ENCODE peak calls at places on chromosomes 7 and 10, in nine cellular contexts. H is suprapubic skin, W is mesendoderm, A is esophagus muscularis mucosa, I is aorta, E is cardiac muscle cell, P is dorsolateral prefrontal cortex, Y is lower lobe of right lung, R is brain microvascular endothelial cell. G is an unnamed sample.

GRCh38 chr7:3259711-3260424 is 41.2 kb upstream of the SDK1 start:
- DNase-seq in H (no peak), W (no peak), A (no peak), I (no peak), E (no peak), P (no peak), Y (no peak), R (peak), G (no peak)

GRCh38 chr7:41010418-41010817 is 692.5 kb downstream of the INHBA start:
- DNase-seq in H (peak), W (no peak), A (no peak), I (no peak), E (no peak), P (no peak), Y (no peak), R (no peak), G (no peak)

GRCh38 chr10:92552310-92552709 is 21.6 kb downstream of the IDE start:
- DNase-seq in H (no peak), W (no peak), A (no peak), I (no peak), E (no peak), P (no peak), Y (no peak), R (no peak), G (no peak)

GRCh38 chr10:27558612-27559020 is 54.5 kb downstream of the RAB18 start:
- DNase-seq in H (no peak), W (peak), A (no peak), I (peak), E (peak), P (peak), Y (no peak), R (peak), G (no peak)

GRCh38 chr7:71780282-71780681 is 631.9 kb downstream of the CALN1 start:
- DNase-seq in H (no peak), W (no peak), A (peak), I (no peak), E (no peak), P (no peak), Y (no peak), R (no peak), G (no peak)

GRCh38 chr10:106043833-106044232 is 1120.7 kb downstream of the SORCS1 start:
- DNase-seq in H (no peak), W (peak), A (no peak), I (no peak), E (no peak), P (no peak), Y (no peak), R (peak), G (no peak)

GRCh38 chr10:21077681-21078080 is 180.6 kb upstream of the NEBL start:
- DNase-seq in H (no peak), W (no peak), A (no peak), I (no peak), E (peak), P (no peak), Y (no peak), R (no peak), G (no peak)

GRCh38 chr10:133257489-133258065 is 19.1 kb downstream of the ADAM8 start:
- DNase-seq in H (no peak), W (peak), A (no peak), I (peak), E (peak), P (peak), Y (peak), R (no peak), G (no peak)

GRCh38 chr7:105439174-105439893 is 50.6 kb upstream of the SRPK2 start:
- DNase-seq in H (no peak), W (peak), A (no peak), I (no peak), E (no peak), P (no peak), Y (no peak), R (peak), G (no peak)

GRCh38 chr10:114470956-114471905 is 66.9 kb upstream of the AFAP1L2 start:
- DNase-seq in H (peak), W (peak), A (no peak), I (peak), E (peak), P (peak), Y (peak), R (peak), G (peak)

GRCh38 chr7:42753917-42754363 is 157.9 kb downstream of the C7orf25 start:
- DNase-seq in H (no peak), W (no peak), A (no peak), I (no peak), E (no peak), P (no peak), Y (no peak), R (no peak), G (no peak)

GRCh38 chr10:33201056-33201780 is 133.2 kb downstream of the NRP1 start:
- DNase-seq in H (no peak), W (no peak), A (no peak), I (no peak), E (no peak), P (no peak), Y (no peak), R (no peak), G (no peak)

GRCh38 chr7:46811529-46811928 is 770.4 kb downstream of the TNS3 start:
- DNase-seq in H (peak), W (peak), A (no peak), I (peak), E (no peak), P (no peak), Y (no peak), R (peak), G (no peak)

GRCh38 chr10:68146133-68146532 is 36.8 kb downstream of the MYPN start:
- DNase-seq in H (no peak), W (no peak), A (no peak), I (no peak), E (no peak), P (no peak), Y (no peak), R (no peak), G (no peak)

GRCh38 chr10:24193330-24193729 is 15.6 kb upstream of the KIAA1217 start:
- DNase-seq in H (no peak), W (no peak), A (no peak), I (no peak), E (no peak), P (no peak), Y (no peak), R (no peak), G (no peak)

GRCh38 chr10:48981310-48981907 is 41.8 kb upstream of the LRRC18 start:
- DNase-seq in H (no peak), W (peak), A (no peak), I (peak), E (peak), P (peak), Y (peak), R (peak), G (no peak)

DNA sequence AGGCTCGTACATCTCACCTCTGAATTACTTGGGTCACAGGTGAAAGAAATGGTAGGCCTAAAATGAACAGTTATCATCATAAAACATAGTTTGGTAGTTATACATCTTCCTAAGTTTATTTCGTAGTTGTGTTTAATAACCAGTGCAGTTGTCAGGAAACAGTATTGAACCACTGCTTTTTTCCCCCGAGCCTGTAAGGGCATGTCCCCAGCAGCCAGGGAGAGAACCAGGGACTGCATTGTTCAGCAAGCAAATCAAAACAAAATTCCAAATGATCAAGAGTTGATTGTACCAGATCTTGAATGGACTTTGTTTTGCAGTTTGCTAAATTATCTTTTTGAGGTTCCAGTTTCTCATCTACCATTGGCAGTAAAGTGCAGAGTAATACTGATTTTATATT is 2.4 kb downstream of the EIF4H start:
- DNase-seq in H (no peak), W (no peak), A (no peak), I (no peak), E (no peak), P (no peak), Y (no peak), R (no peak), G (no peak)
- H3K27ac ChIP-seq in H (no peak), W (no peak), A (peak), I (no peak), E (no peak), P (no peak), Y (no peak), R (no peak), G (no peak)

GRCh38 chr10:102313221-102313896 is 68.0 kb downstream of the GBF1 start:
- DNase-seq in H (no peak), W (no peak), A (peak), I (no peak), E (peak), P (no peak), Y (no peak), R (no peak), G (no peak)
- H3K27ac ChIP-seq in H (no peak), W (no peak), A (peak), I (no peak), E (peak), P (no peak), Y (no peak), R (no peak), G (no peak)

GRCh38 chr10:59892697-59893096 is 13.7 kb downstream of the CCDC6 start:
- DNase-seq in H (no peak), W (no peak), A (no peak), I (peak), E (no peak), P (no peak), Y (peak), R (no peak), G (no peak)

GRCh38 chr10:59891919-59892318 is 14.4 kb downstream of the CCDC6 start:
- DNase-seq in H (no peak), W (no peak), A (no peak), I (no peak), E (no peak), P (no peak), Y (no peak), R (no peak), G (no peak)

GRCh38 chr10:59896186-59896585 is 10.2 kb downstream of the CCDC6 start:
- DNase-seq in H (no peak), W (no peak), A (no peak), I (peak), E (peak), P (no peak), Y (no peak), R (no peak), G (no peak)

GRCh38 chr10:59895629-59896116 is 10.7 kb downstream of the CCDC6 start:
- DNase-seq in H (no peak), W (peak), A (no peak), I (no peak), E (no peak), P (peak), Y (no peak), R (no peak), G (no peak)

DNA sequence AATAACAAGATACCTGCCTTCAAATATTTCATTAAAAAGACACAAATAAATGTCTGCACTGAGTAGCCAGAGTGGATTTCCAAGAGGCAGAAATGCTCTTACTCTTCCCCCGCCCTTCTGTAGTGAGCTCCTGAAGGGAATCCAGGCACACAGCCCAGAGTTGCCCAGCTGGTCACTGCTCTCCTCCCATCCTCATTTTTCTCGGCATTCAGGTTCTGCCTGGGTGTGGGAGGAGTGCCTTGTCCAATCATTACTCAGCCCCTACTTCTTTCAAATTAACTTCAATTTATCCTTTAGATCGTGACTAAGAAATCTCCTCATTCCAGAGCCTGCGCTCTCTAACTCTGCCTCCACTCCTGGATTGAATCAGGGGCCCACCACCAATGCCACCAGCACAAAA is 12.2 kb downstream of the CCDC6 start:
- DNase-seq in H (no peak), W (no peak), A (no peak), I (peak), E (no peak), P (peak), Y (peak), R (peak), G (peak)
- H3K27ac ChIP-seq in H (no peak), W (no peak), A (peak), I (peak), E (no peak), P (peak), Y (no peak), R (no peak), G (no peak)

GRCh38 chr7:100855515-100855914 is 3.0 kb downstream of the SLC12A9 start:
- DNase-seq in H (no peak), W (no peak), A (no peak), I (no peak), E (no peak), P (no peak), Y (no peak), R (no peak), G (no peak)

GRCh38 chr7:100847360-100847759 is 5.2 kb upstream of the SLC12A9 start:
- DNase-seq in H (no peak), W (no peak), A (no peak), I (no peak), E (no peak), P (no peak), Y (no peak), R (no peak), G (no peak)

GRCh38 chr7:100854146-100854895 is 1.8 kb downstream of the SLC12A9 start:
- DNase-seq in H (no peak), W (no peak), A (no peak), I (no peak), E (no peak), P (no peak), Y (no peak), R (no peak), G (no peak)

GRCh38 chr7:100856871-100857282 is 4.4 kb downstream of the SLC12A9 start:
- DNase-seq in H (no peak), W (peak), A (no peak), I (no peak), E (no peak), P (no peak), Y (no peak), R (no peak), G (no peak)

GRCh38 chr7:100852048-100852872 is at the start of gene SLC12A9:
- DNase-seq in H (peak), W (peak), A (peak), I (peak), E (peak), P (peak), Y (peak), R (peak), G (peak)
- H3K27ac ChIP-seq in H (peak), W (peak), A (peak), I (peak), E (no peak), P (peak), Y (peak), R (no peak), G (peak)

GRCh38 chr7:132932321-132933075 is 149.4 kb downstream of the CHCHD3 start:
- DNase-seq in H (no peak), W (peak), A (no peak), I (no peak), E (no peak), P (no peak), Y (no peak), R (no peak), G (no peak)
- H3K27ac ChIP-seq in H (no peak), W (no peak), A (no peak), I (no peak), E (no peak), P (no peak), Y (no peak), R (no peak), G (no peak)